ENCODE peak calls at places on chromosomes 16 and 17, in six cellular contexts. Q is SK-N-DZ, R is RWPE1, P is Calu3, I is germinal center, M is renal cortical epithelial cell. S is an unnamed sample.

GRCh38 chr16:67170168-67170947 is at the start of gene NOL3:
- DNase-seq in P (peak), M (peak), I (no peak), R (peak), Q (peak), S (peak)

GRCh38 chr16:24700549-24701392 is 28.7 kb upstream of the TNRC6A start:
- DNase-seq in P (peak), I (no peak), R (peak), Q (no peak), M (peak), S (peak)

GRCh38 chr17:47962901-47963300 is 5.2 kb upstream of the PRR15L start:
- DNase-seq in R (no peak), P (no peak), M (no peak), Q (no peak), I (no peak), S (no peak)

GRCh38 chr17:17171186-17171585 is 34.9 kb downstream of the PLD6 start:
- DNase-seq in Q (no peak), M (no peak), R (no peak), P (no peak), I (no peak), S (no peak)

GRCh38 chr17:29504711-29505110 is 62.1 kb downstream of the ABHD15 start:
- DNase-seq in M (no peak), P (no peak), I (no peak), Q (no peak), R (no peak), S (no peak)

GRCh38 chr17:42120161-42121065 is 754 bp downstream of the KAT2A start:
- DNase-seq in I (peak), M (no peak), R (peak), Q (peak), P (no peak), S (no peak)

GRCh38 chr17:80081596-80081995 is 19.8 kb upstream of the GAA start:
- DNase-seq in R (no peak), M (no peak), I (no peak), P (no peak), Q (no peak), S (no peak)

GRCh38 chr16:89667633-89668032 is 10.0 kb downstream of the SPATA33 start:
- DNase-seq in R (no peak), P (no peak), Q (no peak), I (no peak), M (no peak), S (no peak)

GRCh38 chr16:89431158-89431584 is 59.2 kb downstream of the ANKRD11 start:
- DNase-seq in I (no peak), R (no peak), M (peak), P (no peak), Q (no peak), S (peak)

GRCh38 chr17:76550712-76551615 is 11.1 kb downstream of the PRCD start:
- DNase-seq in P (no peak), M (peak), R (no peak), I (no peak), Q (no peak), S (no peak)

GRCh38 chr16:4613636-4614570 is 785 bp downstream of the UBALD1 start:
- DNase-seq in I (peak), R (no peak), Q (peak), P (peak), M (no peak), S (peak)

GRCh38 chr17:8124350-8125195 is 667 bp upstream of the HES7 start:
- DNase-seq in Q (peak), P (no peak), R (no peak), I (no peak), M (no peak), S (no peak)

GRCh38 chr17:38510424-38511125 is 82.3 kb downstream of the ARHGAP23 start:
- DNase-seq in Q (peak), P (no peak), I (no peak), R (no peak), M (no peak), S (peak)

GRCh38 chr17:41186872-41187271 is 2.2 kb upstream of the KRTAP4-1 start:
- DNase-seq in I (no peak), R (no peak), M (no peak), P (no peak), Q (no peak), S (no peak)

GRCh38 chr17:49872776-49873377 is 25.0 kb upstream of the TAC4 start:
- DNase-seq in M (no peak), P (no peak), I (no peak), R (no peak), Q (no peak), S (no peak)

GRCh38 chr16:23572394-23572793 is 14.9 kb downstream of the UBFD1 start:
- DNase-seq in R (no peak), M (no peak), P (no peak), Q (no peak), I (no peak), S (no peak)

GRCh38 chr17:7838291-7839075 is 4.5 kb downstream of the KDM6B start:
- DNase-seq in I (no peak), P (no peak), Q (peak), M (peak), R (no peak), S (peak)

GRCh38 chr16:26196310-26196709 is 504.6 kb downstream of the HS3ST4 start:
- DNase-seq in Q (no peak), P (no peak), R (no peak), I (no peak), M (no peak), S (no peak)

GRCh38 chr17:29005936-29006438 is at the start of gene SEZ6:
- DNase-seq in Q (peak), I (peak), R (peak), M (peak), P (peak), S (peak)

GRCh38 chr17:57819273-57819672 is 30.6 kb downstream of the MRPS23 start:
- DNase-seq in I (no peak), P (no peak), M (peak), Q (no peak), R (peak), S (no peak)

GRCh38 chr17:69348441-69348840 is 21.5 kb upstream of the ABCA5 start:
- DNase-seq in Q (no peak), R (no peak), M (no peak), P (no peak), I (no peak), S (no peak)

GRCh38 chr16:11190585-11191565 is 65.1 kb downstream of the SOCS1 start:
- DNase-seq in Q (no peak), M (no peak), P (no peak), R (no peak), I (no peak), S (no peak)

GRCh38 chr16:86730086-86730485 is 151.7 kb downstream of the FOXL1 start:
- DNase-seq in M (no peak), P (no peak), R (no peak), I (no peak), Q (no peak), S (no peak)

GRCh38 chr16:31083981-31084380 is 4.8 kb downstream of the PRSS53 start:
- DNase-seq in R (no peak), P (no peak), M (no peak), Q (no peak), I (no peak), S (no peak)

GRCh38 chr17:9645858-9646555 is 690 bp downstream of the USP43 start:
- DNase-seq in M (peak), Q (no peak), R (peak), P (peak), I (peak), S (peak)

GRCh38 chr16:29663829-29664132 is 734 bp downstream of the SPN start:
- DNase-seq in M (no peak), Q (no peak), R (no peak), I (no peak), P (no peak), S (no peak)

GRCh38 chr16:51393381-51394005 is 242.4 kb upstream of the SALL1 start:
- DNase-seq in M (no peak), R (no peak), P (no peak), Q (no peak), I (no peak), S (no peak)

GRCh38 chr17:12853921-12854320 is 64.6 kb downstream of the ARHGAP44 start:
- DNase-seq in I (no peak), P (no peak), R (no peak), Q (no peak), M (no peak), S (no peak)

GRCh38 chr17:76027159-76027839 is at the start of gene EVPL:
- DNase-seq in M (peak), I (no peak), Q (no peak), P (peak), R (peak), S (peak)

S was measured in body of pancreas.